ENCODE peak calls at places on chromosomes 16 and 17, in four cellular contexts. One of them, this sample, is unnamed.

GRCh38 chr16:69334696-69335095 is 4.3 kb upstream of the PDF start:
- DNase-seq in heart left ventricle: no peak
- DNase-seq in psoas muscle: no peak
- DNase-seq in mucosa of descending colon: no peak
- DNase-seq in this sample: no peak

GRCh38 chr17:43010667-43011308 is 4.2 kb downstream of the IFI35 start:
- DNase-seq in psoas muscle: no peak
- DNase-seq in heart left ventricle: no peak
- DNase-seq in mucosa of descending colon: no peak
- DNase-seq in this sample: no peak

GRCh38 chr17:29102741-29103181 is 59.8 kb downstream of the PIPOX start:
- DNase-seq in heart left ventricle: no peak
- DNase-seq in mucosa of descending colon: no peak
- DNase-seq in psoas muscle: peak
- DNase-seq in this sample: no peak

GRCh38 chr17:45013021-45013997 is 38.1 kb downstream of the DCAKD start:
- DNase-seq in psoas muscle: no peak
- DNase-seq in heart left ventricle: no peak
- DNase-seq in mucosa of descending colon: no peak
- DNase-seq in this sample: no peak

GRCh38 chr17:57440522-57441269 is 184.4 kb downstream of the MSI2 start:
- DNase-seq in mucosa of descending colon: peak
- DNase-seq in heart left ventricle: peak
- DNase-seq in psoas muscle: peak
- DNase-seq in this sample: peak

GRCh38 chr16:70689970-70690905 is 4.4 kb upstream of the MTSS2 start:
- DNase-seq in heart left ventricle: peak
- DNase-seq in psoas muscle: peak
- DNase-seq in mucosa of descending colon: peak
- DNase-seq in this sample: no peak

GRCh38 chr17:55258578-55259135 is 6.1 kb upstream of the HLF start:
- DNase-seq in mucosa of descending colon: no peak
- DNase-seq in psoas muscle: no peak
- DNase-seq in heart left ventricle: no peak
- DNase-seq in this sample: no peak

GRCh38 chr16:1108299-1109252 is 12.5 kb upstream of the C1QTNF8 start:
- DNase-seq in psoas muscle: peak
- DNase-seq in heart left ventricle: no peak
- DNase-seq in mucosa of descending colon: no peak
- DNase-seq in this sample: no peak

GRCh38 chr17:43595466-43595865 is 49.3 kb upstream of the ETV4 start:
- DNase-seq in heart left ventricle: no peak
- DNase-seq in psoas muscle: no peak
- DNase-seq in mucosa of descending colon: no peak
- DNase-seq in this sample: no peak

DNA sequence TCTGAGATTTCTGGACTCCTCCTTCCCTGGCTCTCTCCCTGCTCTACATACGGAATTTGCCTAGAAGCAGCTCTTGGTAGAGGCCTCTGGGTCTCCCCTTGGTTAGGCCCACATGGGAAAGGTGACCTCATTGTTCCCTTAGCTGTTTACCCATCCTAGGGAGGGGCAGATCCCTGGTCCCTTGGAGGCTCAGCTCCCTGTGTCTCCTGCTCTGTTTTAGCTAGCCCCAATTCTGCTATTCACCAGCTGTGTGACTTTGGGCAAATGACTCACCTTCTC is 3.8 kb downstream of the ABCC3 start:
- DNase-seq in heart left ventricle: no peak
- DNase-seq in mucosa of descending colon: no peak
- DNase-seq in psoas muscle: no peak
- DNase-seq in this sample: no peak
- H3K4me3 ChIP-seq in heart left ventricle: no peak
- H3K4me3 ChIP-seq in mucosa of descending colon: no peak
- H3K4me3 ChIP-seq in psoas muscle: no peak
- H3K4me3 ChIP-seq in this sample: no peak

DNA sequence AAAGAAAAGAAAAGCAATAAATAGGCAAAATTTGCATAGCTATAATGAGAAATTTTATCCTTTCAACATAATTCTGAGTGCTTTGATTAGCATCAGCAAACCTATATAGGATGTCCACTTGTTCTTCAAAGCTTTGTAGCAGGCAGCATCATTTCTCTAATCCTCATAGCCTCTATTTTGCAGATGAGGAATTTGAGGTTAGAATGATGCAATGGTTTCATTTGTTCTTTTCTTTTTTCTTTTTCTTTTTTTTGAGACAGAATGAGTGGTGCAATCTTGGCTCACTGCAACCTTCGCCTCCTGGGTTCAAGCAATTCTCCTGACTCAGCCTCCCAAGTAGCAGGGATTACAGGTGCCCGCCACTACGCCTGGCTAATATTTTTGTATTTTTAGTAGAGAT is 594.4 kb downstream of the TOX3 start:
- DNase-seq in heart left ventricle: no peak
- DNase-seq in mucosa of descending colon: no peak
- DNase-seq in psoas muscle: no peak
- DNase-seq in this sample: no peak
- H3K4me3 ChIP-seq in heart left ventricle: no peak
- H3K4me3 ChIP-seq in mucosa of descending colon: no peak
- H3K4me3 ChIP-seq in psoas muscle: no peak
- H3K4me3 ChIP-seq in this sample: no peak

GRCh38 chr17:32264823-32265191 is 825 bp upstream of the RHBDL3 start:
- DNase-seq in heart left ventricle: no peak
- DNase-seq in mucosa of descending colon: no peak
- DNase-seq in psoas muscle: no peak
- DNase-seq in this sample: no peak
- H3K4me3 ChIP-seq in heart left ventricle: no peak
- H3K4me3 ChIP-seq in mucosa of descending colon: no peak
- H3K4me3 ChIP-seq in psoas muscle: peak
- H3K4me3 ChIP-seq in this sample: peak

GRCh38 chr17:2059125-2059836 is 4.4 kb downstream of the HIC1 start:
- DNase-seq in psoas muscle: peak
- DNase-seq in mucosa of descending colon: peak
- DNase-seq in heart left ventricle: no peak
- DNase-seq in this sample: no peak
- H3K4me3 ChIP-seq in psoas muscle: peak
- H3K4me3 ChIP-seq in mucosa of descending colon: no peak
- H3K4me3 ChIP-seq in heart left ventricle: peak
- H3K4me3 ChIP-seq in this sample: peak

DNA sequence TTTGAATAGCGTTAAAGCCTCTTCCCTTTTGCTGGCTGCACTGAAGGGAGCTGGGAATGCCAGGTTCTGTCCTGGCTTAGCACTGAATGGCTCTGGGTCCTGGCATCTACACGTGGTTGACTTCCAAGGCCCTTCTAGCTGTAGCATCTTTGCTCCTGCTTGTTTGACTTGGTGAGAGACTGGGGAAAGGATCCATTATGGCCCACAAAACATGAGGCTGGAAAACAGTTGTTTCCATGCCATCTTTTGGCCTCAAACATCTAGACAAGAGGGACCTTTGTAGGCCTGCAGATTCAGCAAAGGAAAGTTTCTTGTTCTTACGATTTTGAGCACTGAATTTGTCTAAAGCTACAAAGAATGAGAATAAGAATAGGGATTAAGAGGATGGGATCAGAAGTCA is 32.5 kb downstream of the EPN2 start:
- DNase-seq in mucosa of descending colon: no peak
- DNase-seq in heart left ventricle: no peak
- DNase-seq in psoas muscle: no peak
- DNase-seq in this sample: no peak
- H3K4me3 ChIP-seq in mucosa of descending colon: no peak
- H3K4me3 ChIP-seq in heart left ventricle: no peak
- H3K4me3 ChIP-seq in psoas muscle: no peak
- H3K4me3 ChIP-seq in this sample: no peak